ENCODE peak calls at places on chromosome 1, in seven cellular contexts. One of them, this sample, is unnamed.

GRCh38 chr1:116284819-116285390 is 88.1 kb upstream of the ATP1A1 start:
- DNase-seq in CD8-positive, alpha-beta memory T cell: no peak
- DNase-seq in fibroblast of pulmonary artery: no peak
- DNase-seq in occipital lobe: no peak
- DNase-seq in KBM-7: no peak
- DNase-seq in fibroblast of the aortic adventitia: no peak
- DNase-seq in M059J: no peak
- DNase-seq in this sample: no peak

GRCh38 chr1:204268101-204268500 is 54.3 kb upstream of the GOLT1A start:
- DNase-seq in CD8-positive, alpha-beta memory T cell: no peak
- DNase-seq in fibroblast of pulmonary artery: no peak
- DNase-seq in occipital lobe: no peak
- DNase-seq in KBM-7: no peak
- DNase-seq in fibroblast of the aortic adventitia: no peak
- DNase-seq in M059J: no peak
- DNase-seq in this sample: no peak

GRCh38 chr1:172821609-172822274 is 162.8 kb downstream of the FASLG start:
- DNase-seq in CD8-positive, alpha-beta memory T cell: no peak
- DNase-seq in fibroblast of pulmonary artery: peak
- DNase-seq in occipital lobe: no peak
- DNase-seq in KBM-7: peak
- DNase-seq in fibroblast of the aortic adventitia: peak
- DNase-seq in M059J: peak
- DNase-seq in this sample: no peak

GRCh38 chr1:113088972-113089371 is 16.0 kb downstream of the LRIG2 start:
- DNase-seq in CD8-positive, alpha-beta memory T cell: no peak
- DNase-seq in fibroblast of pulmonary artery: peak
- DNase-seq in occipital lobe: no peak
- DNase-seq in KBM-7: no peak
- DNase-seq in fibroblast of the aortic adventitia: no peak
- DNase-seq in M059J: no peak
- DNase-seq in this sample: no peak

GRCh38 chr1:206829282-206829681 is 36.1 kb upstream of the IL20 start:
- DNase-seq in CD8-positive, alpha-beta memory T cell: no peak
- DNase-seq in fibroblast of pulmonary artery: no peak
- DNase-seq in occipital lobe: no peak
- DNase-seq in KBM-7: no peak
- DNase-seq in fibroblast of the aortic adventitia: no peak
- DNase-seq in M059J: no peak
- DNase-seq in this sample: no peak

GRCh38 chr1:208885046-208885445 is 640.9 kb upstream of the PLXNA2 start:
- DNase-seq in CD8-positive, alpha-beta memory T cell: no peak
- DNase-seq in fibroblast of pulmonary artery: no peak
- DNase-seq in occipital lobe: no peak
- DNase-seq in KBM-7: no peak
- DNase-seq in fibroblast of the aortic adventitia: no peak
- DNase-seq in M059J: peak
- DNase-seq in this sample: no peak

GRCh38 chr1:187691439-187691838 is 862.7 kb downstream of the PLA2G4A start:
- DNase-seq in CD8-positive, alpha-beta memory T cell: no peak
- DNase-seq in fibroblast of pulmonary artery: peak
- DNase-seq in occipital lobe: no peak
- DNase-seq in KBM-7: no peak
- DNase-seq in fibroblast of the aortic adventitia: peak
- DNase-seq in M059J: peak
- DNase-seq in this sample: no peak

GRCh38 chr1:1034438-1034759 is 14.5 kb downstream of the AGRN start:
- DNase-seq in CD8-positive, alpha-beta memory T cell: no peak
- DNase-seq in fibroblast of pulmonary artery: no peak
- DNase-seq in occipital lobe: no peak
- DNase-seq in KBM-7: no peak
- DNase-seq in fibroblast of the aortic adventitia: no peak
- DNase-seq in M059J: no peak
- DNase-seq in this sample: no peak

GRCh38 chr1:212179394-212180076 is 105.7 kb upstream of the PPP2R5A start:
- DNase-seq in CD8-positive, alpha-beta memory T cell: no peak
- DNase-seq in fibroblast of pulmonary artery: peak
- DNase-seq in occipital lobe: no peak
- DNase-seq in KBM-7: no peak
- DNase-seq in fibroblast of the aortic adventitia: peak
- DNase-seq in M059J: peak
- DNase-seq in this sample: no peak